ENCODE peak calls at places on chromosomes 4 and X, in seven cellular contexts. One of them, this sample, is unnamed.

GRCh38 chrX:136639506-136640176 is 8.3 kb upstream of the CD40LG start:
- DNase-seq in heart left ventricle: no peak
- DNase-seq in H7: no peak
- DNase-seq in cardiac septum: no peak
- DNase-seq in DMS 273 treated with DMSO at 0.1 percent for 48 hours: no peak
- DNase-seq in H54: no peak
- DNase-seq in effector CD4-positive, alpha-beta T cell: no peak
- DNase-seq in this sample: no peak

GRCh38 chr4:126364290-126364978 is 1049.7 kb downstream of the FAT4 start:
- DNase-seq in heart left ventricle: no peak
- DNase-seq in H7: no peak
- DNase-seq in cardiac septum: no peak
- DNase-seq in DMS 273 treated with DMSO at 0.1 percent for 48 hours: no peak
- DNase-seq in H54: no peak
- DNase-seq in effector CD4-positive, alpha-beta T cell: no peak
- DNase-seq in this sample: no peak

GRCh38 chr4:15516494-15516893 is 46.8 kb downstream of the CC2D2A start:
- DNase-seq in heart left ventricle: no peak
- DNase-seq in H7: no peak
- DNase-seq in cardiac septum: no peak
- DNase-seq in DMS 273 treated with DMSO at 0.1 percent for 48 hours: no peak
- DNase-seq in H54: no peak
- DNase-seq in effector CD4-positive, alpha-beta T cell: no peak
- DNase-seq in this sample: no peak

GRCh38 chr4:17203767-17204166 is 305.3 kb upstream of the LDB2 start:
- DNase-seq in heart left ventricle: no peak
- DNase-seq in H7: no peak
- DNase-seq in cardiac septum: no peak
- DNase-seq in DMS 273 treated with DMSO at 0.1 percent for 48 hours: no peak
- DNase-seq in H54: no peak
- DNase-seq in effector CD4-positive, alpha-beta T cell: no peak
- DNase-seq in this sample: no peak

GRCh38 chrX:63560601-63561218 is 209.6 kb upstream of the SPIN4 start:
- DNase-seq in heart left ventricle: peak
- DNase-seq in H7: peak
- DNase-seq in cardiac septum: peak
- DNase-seq in DMS 273 treated with DMSO at 0.1 percent for 48 hours: peak
- DNase-seq in H54: peak
- DNase-seq in effector CD4-positive, alpha-beta T cell: peak
- DNase-seq in this sample: peak

GRCh38 chrX:137215467-137215866 is 181.7 kb upstream of the GPR101 start:
- DNase-seq in heart left ventricle: no peak
- DNase-seq in H7: no peak
- DNase-seq in cardiac septum: no peak
- DNase-seq in DMS 273 treated with DMSO at 0.1 percent for 48 hours: no peak
- DNase-seq in H54: no peak
- DNase-seq in effector CD4-positive, alpha-beta T cell: no peak
- DNase-seq in this sample: no peak

GRCh38 chr4:20422398-20422797 is 170.7 kb downstream of the SLIT2 start:
- DNase-seq in heart left ventricle: no peak
- DNase-seq in H7: peak
- DNase-seq in cardiac septum: no peak
- DNase-seq in DMS 273 treated with DMSO at 0.1 percent for 48 hours: no peak
- DNase-seq in H54: no peak
- DNase-seq in effector CD4-positive, alpha-beta T cell: no peak
- DNase-seq in this sample: peak

GRCh38 chrX:69133561-69134542 is 31.4 kb downstream of the PJA1 start:
- DNase-seq in heart left ventricle: no peak
- DNase-seq in H7: peak
- DNase-seq in cardiac septum: no peak
- DNase-seq in DMS 273 treated with DMSO at 0.1 percent for 48 hours: peak
- DNase-seq in H54: peak
- DNase-seq in effector CD4-positive, alpha-beta T cell: no peak
- DNase-seq in this sample: peak

GRCh38 chrX:13248867-13249521 is 70.9 kb downstream of the ATXN3L start:
- DNase-seq in heart left ventricle: no peak
- DNase-seq in H7: no peak
- DNase-seq in cardiac septum: no peak
- DNase-seq in DMS 273 treated with DMSO at 0.1 percent for 48 hours: no peak
- DNase-seq in H54: no peak
- DNase-seq in effector CD4-positive, alpha-beta T cell: no peak
- DNase-seq in this sample: no peak

GRCh38 chr4:152850377-152850776 is 70.6 kb downstream of the ARFIP1 start:
- DNase-seq in heart left ventricle: no peak
- DNase-seq in H7: peak
- DNase-seq in cardiac septum: peak
- DNase-seq in DMS 273 treated with DMSO at 0.1 percent for 48 hours: no peak
- DNase-seq in H54: no peak
- DNase-seq in effector CD4-positive, alpha-beta T cell: no peak
- DNase-seq in this sample: peak

GRCh38 chrX:67613366-67613765 is 69.5 kb downstream of the AR start:
- DNase-seq in heart left ventricle: no peak
- DNase-seq in H7: no peak
- DNase-seq in cardiac septum: no peak
- DNase-seq in DMS 273 treated with DMSO at 0.1 percent for 48 hours: no peak
- DNase-seq in H54: no peak
- DNase-seq in effector CD4-positive, alpha-beta T cell: no peak
- DNase-seq in this sample: no peak

GRCh38 chr4:151664289-151664688 is 96.5 kb downstream of the GATB start:
- DNase-seq in heart left ventricle: no peak
- DNase-seq in H7: no peak
- DNase-seq in cardiac septum: no peak
- DNase-seq in DMS 273 treated with DMSO at 0.1 percent for 48 hours: no peak
- DNase-seq in H54: no peak
- DNase-seq in effector CD4-positive, alpha-beta T cell: no peak
- DNase-seq in this sample: no peak

GRCh38 chr4:125522992-125523391 is 208.2 kb downstream of the FAT4 start:
- DNase-seq in heart left ventricle: no peak
- DNase-seq in H7: no peak
- DNase-seq in cardiac septum: no peak
- DNase-seq in DMS 273 treated with DMSO at 0.1 percent for 48 hours: no peak
- DNase-seq in H54: no peak
- DNase-seq in effector CD4-positive, alpha-beta T cell: no peak
- DNase-seq in this sample: peak

GRCh38 chr4:13478707-13479106 is 5.4 kb downstream of the RAB28 start:
- DNase-seq in heart left ventricle: no peak
- DNase-seq in H7: no peak
- DNase-seq in cardiac septum: no peak
- DNase-seq in DMS 273 treated with DMSO at 0.1 percent for 48 hours: no peak
- DNase-seq in H54: no peak
- DNase-seq in effector CD4-positive, alpha-beta T cell: no peak
- DNase-seq in this sample: no peak

GRCh38 chrX:137040113-137040794 is 6.5 kb upstream of the GPR101 start:
- DNase-seq in heart left ventricle: no peak
- DNase-seq in H7: no peak
- DNase-seq in cardiac septum: no peak
- DNase-seq in DMS 273 treated with DMSO at 0.1 percent for 48 hours: no peak
- DNase-seq in H54: no peak
- DNase-seq in effector CD4-positive, alpha-beta T cell: no peak
- DNase-seq in this sample: no peak

GRCh38 chr4:20839957-20840356 is 139.7 kb downstream of the PACRGL start:
- DNase-seq in heart left ventricle: no peak
- DNase-seq in H7: no peak
- DNase-seq in cardiac septum: no peak
- DNase-seq in DMS 273 treated with DMSO at 0.1 percent for 48 hours: no peak
- DNase-seq in H54: no peak
- DNase-seq in effector CD4-positive, alpha-beta T cell: no peak
- DNase-seq in this sample: no peak

GRCh38 chrX:153924149-153924861 is 1.8 kb downstream of the ARHGAP4 start:
- DNase-seq in heart left ventricle: no peak
- DNase-seq in H7: no peak
- DNase-seq in cardiac septum: no peak
- DNase-seq in DMS 273 treated with DMSO at 0.1 percent for 48 hours: peak
- DNase-seq in H54: peak
- DNase-seq in effector CD4-positive, alpha-beta T cell: peak
- DNase-seq in this sample: peak

GRCh38 chr4:4402966-4403365 is 16.1 kb downstream of the NSG1 start:
- DNase-seq in heart left ventricle: no peak
- DNase-seq in H7: no peak
- DNase-seq in cardiac septum: no peak
- DNase-seq in DMS 273 treated with DMSO at 0.1 percent for 48 hours: no peak
- DNase-seq in H54: no peak
- DNase-seq in effector CD4-positive, alpha-beta T cell: no peak
- DNase-seq in this sample: no peak

GRCh38 chrX:40374486-40374885 is 206.3 kb upstream of the ATP6AP2 start:
- DNase-seq in heart left ventricle: no peak
- DNase-seq in H7: no peak
- DNase-seq in cardiac septum: no peak
- DNase-seq in DMS 273 treated with DMSO at 0.1 percent for 48 hours: no peak
- DNase-seq in H54: no peak
- DNase-seq in effector CD4-positive, alpha-beta T cell: no peak
- DNase-seq in this sample: no peak

GRCh38 chrX:46758956-46759644 is at the start of gene SLC9A7:
- DNase-seq in heart left ventricle: peak
- DNase-seq in H7: peak
- DNase-seq in cardiac septum: peak
- DNase-seq in DMS 273 treated with DMSO at 0.1 percent for 48 hours: peak
- DNase-seq in H54: no peak
- DNase-seq in effector CD4-positive, alpha-beta T cell: peak
- DNase-seq in this sample: peak

GRCh38 chrX:84188320-84188834 is 378 bp upstream of the RPS6KA6 start:
- DNase-seq in heart left ventricle: peak
- DNase-seq in H7: peak
- DNase-seq in cardiac septum: no peak
- DNase-seq in DMS 273 treated with DMSO at 0.1 percent for 48 hours: peak
- DNase-seq in H54: no peak
- DNase-seq in effector CD4-positive, alpha-beta T cell: no peak
- DNase-seq in this sample: peak

GRCh38 chr4:35725131-35725530 is 519.2 kb downstream of the ARAP2 start:
- DNase-seq in heart left ventricle: no peak
- DNase-seq in H7: peak
- DNase-seq in cardiac septum: no peak
- DNase-seq in DMS 273 treated with DMSO at 0.1 percent for 48 hours: no peak
- DNase-seq in H54: no peak
- DNase-seq in effector CD4-positive, alpha-beta T cell: no peak
- DNase-seq in this sample: peak

GRCh38 chrX:119467433-119467832 is 811 bp upstream of the SLC25A5 start:
- DNase-seq in heart left ventricle: no peak
- DNase-seq in H7: no peak
- DNase-seq in cardiac septum: no peak
- DNase-seq in DMS 273 treated with DMSO at 0.1 percent for 48 hours: no peak
- DNase-seq in H54: no peak
- DNase-seq in effector CD4-positive, alpha-beta T cell: no peak
- DNase-seq in this sample: no peak

GRCh38 chr4:24537025-24537424 is 47.3 kb downstream of the DHX15 start:
- DNase-seq in heart left ventricle: no peak
- DNase-seq in H7: no peak
- DNase-seq in cardiac septum: no peak
- DNase-seq in DMS 273 treated with DMSO at 0.1 percent for 48 hours: no peak
- DNase-seq in H54: no peak
- DNase-seq in effector CD4-positive, alpha-beta T cell: no peak
- DNase-seq in this sample: no peak